ENCODE peak calls at places on chromosome 17, in six cellular contexts. One of them, this sample, is unnamed. For H3K4me1, the result is how much of the 10 kb centered on the place peaks cover.

GRCh38 chr17:39209317-39210092 is 9.4 kb downstream of the RPL19 start:
- DNase-seq in left ventricle myocardium inferior: peak
- DNase-seq in right lobe of liver: no peak
- DNase-seq in endodermal cell: peak
- DNase-seq in CD4-positive, CD25-positive, alpha-beta regulatory T cell: peak
- DNase-seq in uterus: peak
- DNase-seq in this sample: peak

GRCh38 chr17:74545456-74546230 is at the start of gene CD300C:
- DNase-seq in uterus: no peak
- DNase-seq in left ventricle myocardium inferior: peak
- DNase-seq in endodermal cell: no peak
- DNase-seq in right lobe of liver: no peak
- DNase-seq in CD4-positive, CD25-positive, alpha-beta regulatory T cell: no peak
- DNase-seq in this sample: peak

GRCh38 chr17:18033442-18034099 is 5.4 kb downstream of the ATPAF2 start:
- DNase-seq in uterus: no peak
- DNase-seq in right lobe of liver: no peak
- DNase-seq in CD4-positive, CD25-positive, alpha-beta regulatory T cell: peak
- DNase-seq in endodermal cell: peak
- DNase-seq in left ventricle myocardium inferior: no peak
- DNase-seq in this sample: no peak

GRCh38 chr17:16298140-16298662 is 55.1 kb downstream of the CENPV start:
- DNase-seq in uterus: no peak
- DNase-seq in right lobe of liver: peak
- DNase-seq in left ventricle myocardium inferior: no peak
- DNase-seq in endodermal cell: no peak
- DNase-seq in CD4-positive, CD25-positive, alpha-beta regulatory T cell: no peak
- DNase-seq in this sample: no peak

GRCh38 chr17:42562845-42563509 is 1.0 kb downstream of the COASY start:
- DNase-seq in right lobe of liver: no peak
- DNase-seq in CD4-positive, CD25-positive, alpha-beta regulatory T cell: no peak
- DNase-seq in left ventricle myocardium inferior: no peak
- DNase-seq in endodermal cell: no peak
- DNase-seq in uterus: no peak
- DNase-seq in this sample: no peak

GRCh38 chr17:27530791-27531391 is 74.6 kb downstream of the KSR1 start:
- DNase-seq in CD4-positive, CD25-positive, alpha-beta regulatory T cell: no peak
- DNase-seq in uterus: no peak
- DNase-seq in endodermal cell: no peak
- DNase-seq in left ventricle myocardium inferior: no peak
- DNase-seq in right lobe of liver: no peak
- DNase-seq in this sample: no peak

GRCh38 chr17:35460354-35460851 is 11.8 kb upstream of the SLFN13 start:
- DNase-seq in endodermal cell: peak
- DNase-seq in right lobe of liver: peak
- DNase-seq in left ventricle myocardium inferior: peak
- DNase-seq in CD4-positive, CD25-positive, alpha-beta regulatory T cell: peak
- DNase-seq in uterus: peak
- DNase-seq in this sample: peak

GRCh38 chr17:49210158-49211029 is at the start of the genes ABI3 and GNGT2:
- DNase-seq in right lobe of liver: peak
- DNase-seq in left ventricle myocardium inferior: peak
- DNase-seq in uterus: no peak
- DNase-seq in endodermal cell: peak
- DNase-seq in CD4-positive, CD25-positive, alpha-beta regulatory T cell: peak
- DNase-seq in this sample: peak

GRCh38 chr17:37312137-37312923 is 63.5 kb upstream of the C17orf78 start:
- DNase-seq in CD4-positive, CD25-positive, alpha-beta regulatory T cell: no peak
- DNase-seq in uterus: no peak
- DNase-seq in right lobe of liver: no peak
- DNase-seq in left ventricle myocardium inferior: no peak
- DNase-seq in endodermal cell: peak
- DNase-seq in this sample: no peak

GRCh38 chr17:78129385-78130079 is 977 bp upstream of the TMC6 start:
- DNase-seq in uterus: no peak
- DNase-seq in right lobe of liver: peak
- DNase-seq in endodermal cell: peak
- DNase-seq in left ventricle myocardium inferior: no peak
- DNase-seq in CD4-positive, CD25-positive, alpha-beta regulatory T cell: no peak
- DNase-seq in this sample: no peak

GRCh38 chr17:64420143-64420670 is 28.7 kb upstream of the MILR1 start:
- DNase-seq in uterus: no peak
- DNase-seq in endodermal cell: peak
- DNase-seq in CD4-positive, CD25-positive, alpha-beta regulatory T cell: peak
- DNase-seq in left ventricle myocardium inferior: no peak
- DNase-seq in right lobe of liver: no peak
- DNase-seq in this sample: no peak

GRCh38 chr17:78879679-78880186 is 23.3 kb downstream of the CEP295NL start:
- DNase-seq in uterus: peak
- DNase-seq in right lobe of liver: no peak
- DNase-seq in endodermal cell: no peak
- DNase-seq in left ventricle myocardium inferior: peak
- DNase-seq in CD4-positive, CD25-positive, alpha-beta regulatory T cell: no peak
- DNase-seq in this sample: peak

GRCh38 chr17:30506423-30506822 is 29.2 kb downstream of the GOSR1 start:
- DNase-seq in endodermal cell: no peak
- DNase-seq in right lobe of liver: no peak
- DNase-seq in CD4-positive, CD25-positive, alpha-beta regulatory T cell: no peak
- DNase-seq in uterus: no peak
- DNase-seq in left ventricle myocardium inferior: no peak
- DNase-seq in this sample: no peak

GRCh38 chr17:78572277-78573205 is 4.7 kb downstream of the DNAH17 start:
- DNase-seq in CD4-positive, CD25-positive, alpha-beta regulatory T cell: no peak
- DNase-seq in left ventricle myocardium inferior: no peak
- DNase-seq in uterus: no peak
- DNase-seq in endodermal cell: peak
- DNase-seq in right lobe of liver: no peak
- DNase-seq in this sample: no peak

GRCh38 chr17:68460715-68461114 is 3.4 kb upstream of the WIPI1 start:
- DNase-seq in left ventricle myocardium inferior: no peak
- DNase-seq in uterus: no peak
- DNase-seq in endodermal cell: no peak
- DNase-seq in CD4-positive, CD25-positive, alpha-beta regulatory T cell: no peak
- DNase-seq in right lobe of liver: no peak
- DNase-seq in this sample: no peak
- H3K27ac ChIP-seq in left ventricle myocardium inferior: peak
- H3K27ac ChIP-seq in uterus: no peak
- H3K27ac ChIP-seq in endodermal cell: no peak
- H3K27ac ChIP-seq in CD4-positive, CD25-positive, alpha-beta regulatory T cell: peak
- H3K27ac ChIP-seq in right lobe of liver: no peak
- H3K27ac ChIP-seq in this sample: peak

DNA sequence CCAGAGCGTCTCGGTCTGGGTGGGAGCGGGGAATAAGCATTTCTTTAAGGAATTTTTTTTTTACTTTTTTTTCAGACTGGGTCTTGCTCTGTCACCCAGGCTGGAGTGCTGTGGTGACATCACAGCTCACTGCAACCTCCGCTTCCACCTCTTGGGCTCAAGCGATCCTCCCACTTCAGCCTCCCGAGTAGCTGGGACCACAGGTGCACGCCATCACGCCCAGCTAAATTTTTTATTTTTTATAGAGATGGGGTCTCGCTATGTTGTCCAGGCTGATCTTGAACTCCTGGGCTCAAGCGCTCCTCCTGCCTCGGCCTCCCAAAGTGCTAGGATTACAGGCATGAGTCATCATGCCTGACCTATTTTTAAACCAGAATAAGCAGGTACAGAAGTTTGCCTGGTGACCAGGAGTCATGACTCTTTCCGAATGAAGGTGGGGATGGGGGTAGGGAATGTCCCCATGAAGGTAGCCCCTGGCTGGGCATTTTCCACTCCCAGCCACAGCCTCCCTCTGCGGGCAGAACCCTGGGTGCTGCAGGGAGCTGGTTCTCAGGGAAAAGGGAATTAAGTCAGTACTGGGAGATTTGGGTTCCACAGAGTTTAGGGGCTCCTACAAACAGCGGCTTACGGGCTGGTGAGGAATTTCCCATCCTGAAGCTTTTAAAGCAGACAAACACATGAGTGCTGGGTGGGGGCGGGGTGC is 48.3 kb downstream of the TBC1D16 start:
- DNase-seq in CD4-positive, CD25-positive, alpha-beta regulatory T cell: no peak
- DNase-seq in left ventricle myocardium inferior: no peak
- DNase-seq in right lobe of liver: peak
- DNase-seq in uterus: no peak
- DNase-seq in endodermal cell: no peak
- DNase-seq in this sample: peak
- H3K4me1 ChIP-seq in CD4-positive, CD25-positive, alpha-beta regulatory T cell: under half
- H3K4me1 ChIP-seq in left ventricle myocardium inferior: under half
- H3K4me1 ChIP-seq in right lobe of liver: half or more
- H3K4me1 ChIP-seq in uterus: under half
- H3K4me1 ChIP-seq in endodermal cell: under half
- H3K4me1 ChIP-seq in this sample: under half

GRCh38 chr17:72397687-72398086 is 276.9 kb downstream of the SOX9 start:
- DNase-seq in CD4-positive, CD25-positive, alpha-beta regulatory T cell: no peak
- DNase-seq in uterus: no peak
- DNase-seq in left ventricle myocardium inferior: no peak
- DNase-seq in endodermal cell: no peak
- DNase-seq in right lobe of liver: no peak
- DNase-seq in this sample: no peak
- H3K4me3 ChIP-seq in CD4-positive, CD25-positive, alpha-beta regulatory T cell: no peak
- H3K4me3 ChIP-seq in uterus: no peak
- H3K4me3 ChIP-seq in left ventricle myocardium inferior: no peak
- H3K4me3 ChIP-seq in endodermal cell: no peak
- H3K4me3 ChIP-seq in right lobe of liver: no peak
- H3K4me3 ChIP-seq in this sample: no peak

GRCh38 chr17:82931696-82932060 is 91.9 kb upstream of the ZNF750 start:
- DNase-seq in left ventricle myocardium inferior: peak
- DNase-seq in CD4-positive, CD25-positive, alpha-beta regulatory T cell: no peak
- DNase-seq in endodermal cell: no peak
- DNase-seq in right lobe of liver: no peak
- DNase-seq in uterus: peak
- DNase-seq in this sample: peak
- H3K27ac ChIP-seq in left ventricle myocardium inferior: no peak
- H3K27ac ChIP-seq in CD4-positive, CD25-positive, alpha-beta regulatory T cell: no peak
- H3K27ac ChIP-seq in endodermal cell: no peak
- H3K27ac ChIP-seq in right lobe of liver: no peak
- H3K27ac ChIP-seq in uterus: peak
- H3K27ac ChIP-seq in this sample: no peak

DNA sequence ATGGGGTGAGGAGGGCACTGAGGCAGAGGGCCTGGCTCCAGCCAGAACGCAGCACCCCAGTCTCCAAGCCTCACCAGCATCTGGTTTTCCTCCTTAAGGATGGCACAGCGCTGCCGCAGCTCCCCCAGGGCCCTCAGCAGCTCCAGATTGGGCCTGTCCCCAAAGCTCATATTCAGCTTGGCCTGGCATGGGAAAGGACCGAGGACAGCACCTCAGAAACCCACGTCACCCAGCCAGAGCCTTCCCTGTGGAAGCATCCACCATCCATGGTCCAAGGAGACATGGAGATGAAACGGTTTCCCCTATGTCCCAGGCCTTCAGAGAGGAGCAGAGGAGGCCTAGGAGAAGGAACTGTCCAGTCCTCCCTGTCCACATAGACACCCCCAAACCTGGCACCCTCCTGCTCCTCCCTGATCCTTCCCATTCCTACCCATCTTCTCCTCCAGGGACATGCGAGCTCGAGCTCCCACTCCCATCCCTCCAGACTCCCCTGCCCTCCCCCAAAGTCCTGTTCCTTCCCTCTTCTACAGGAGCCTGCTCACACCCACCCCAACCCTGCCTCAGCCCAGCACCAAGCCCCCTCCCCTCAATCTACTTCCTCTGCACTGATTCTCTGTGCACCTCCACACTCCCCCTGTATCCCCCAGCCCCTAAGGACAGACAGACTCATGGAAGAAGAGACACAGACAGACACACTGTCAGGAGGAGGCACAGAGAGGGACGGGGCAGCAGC is 1.8 kb downstream of the TSPOAP1 start:
- DNase-seq in CD4-positive, CD25-positive, alpha-beta regulatory T cell: no peak
- DNase-seq in left ventricle myocardium inferior: no peak
- DNase-seq in endodermal cell: no peak
- DNase-seq in uterus: no peak
- DNase-seq in right lobe of liver: peak
- DNase-seq in this sample: no peak
- H3K4me1 ChIP-seq in CD4-positive, CD25-positive, alpha-beta regulatory T cell: half or more
- H3K4me1 ChIP-seq in left ventricle myocardium inferior: under half
- H3K4me1 ChIP-seq in endodermal cell: under half
- H3K4me1 ChIP-seq in uterus: under half
- H3K4me1 ChIP-seq in right lobe of liver: under half
- H3K4me1 ChIP-seq in this sample: under half

GRCh38 chr17:4341616-4341977 is 24.9 kb downstream of the UBE2G1 start:
- DNase-seq in left ventricle myocardium inferior: no peak
- DNase-seq in CD4-positive, CD25-positive, alpha-beta regulatory T cell: no peak
- DNase-seq in endodermal cell: no peak
- DNase-seq in right lobe of liver: no peak
- DNase-seq in uterus: no peak
- DNase-seq in this sample: no peak
- H3K4me3 ChIP-seq in left ventricle myocardium inferior: no peak
- H3K4me3 ChIP-seq in CD4-positive, CD25-positive, alpha-beta regulatory T cell: no peak
- H3K4me3 ChIP-seq in endodermal cell: no peak
- H3K4me3 ChIP-seq in right lobe of liver: no peak
- H3K4me3 ChIP-seq in uterus: no peak
- H3K4me3 ChIP-seq in this sample: no peak

GRCh38 chr17:67461876-67462275 is 84.8 kb downstream of the PITPNC1 start:
- DNase-seq in left ventricle myocardium inferior: no peak
- DNase-seq in endodermal cell: no peak
- DNase-seq in right lobe of liver: no peak
- DNase-seq in uterus: no peak
- DNase-seq in CD4-positive, CD25-positive, alpha-beta regulatory T cell: no peak
- DNase-seq in this sample: no peak

GRCh38 chr17:67461228-67461780 is 84.2 kb downstream of the PITPNC1 start:
- DNase-seq in left ventricle myocardium inferior: no peak
- DNase-seq in endodermal cell: peak
- DNase-seq in CD4-positive, CD25-positive, alpha-beta regulatory T cell: no peak
- DNase-seq in uterus: no peak
- DNase-seq in right lobe of liver: no peak
- DNase-seq in this sample: no peak

GRCh38 chr17:67458203-67458602 is 81.1 kb downstream of the PITPNC1 start:
- DNase-seq in uterus: no peak
- DNase-seq in CD4-positive, CD25-positive, alpha-beta regulatory T cell: no peak
- DNase-seq in right lobe of liver: no peak
- DNase-seq in left ventricle myocardium inferior: no peak
- DNase-seq in endodermal cell: no peak
- DNase-seq in this sample: no peak

GRCh38 chr17:67456889-67457288 is 79.8 kb downstream of the PITPNC1 start:
- DNase-seq in CD4-positive, CD25-positive, alpha-beta regulatory T cell: no peak
- DNase-seq in left ventricle myocardium inferior: no peak
- DNase-seq in right lobe of liver: no peak
- DNase-seq in uterus: no peak
- DNase-seq in endodermal cell: peak
- DNase-seq in this sample: no peak

GRCh38 chr17:67460097-67460496 is 83.0 kb downstream of the PITPNC1 start:
- DNase-seq in endodermal cell: peak
- DNase-seq in left ventricle myocardium inferior: no peak
- DNase-seq in CD4-positive, CD25-positive, alpha-beta regulatory T cell: no peak
- DNase-seq in right lobe of liver: no peak
- DNase-seq in uterus: no peak
- DNase-seq in this sample: no peak
- H3K27ac ChIP-seq in endodermal cell: no peak
- H3K27ac ChIP-seq in left ventricle myocardium inferior: no peak
- H3K27ac ChIP-seq in CD4-positive, CD25-positive, alpha-beta regulatory T cell: no peak
- H3K27ac ChIP-seq in right lobe of liver: no peak
- H3K27ac ChIP-seq in uterus: no peak
- H3K27ac ChIP-seq in this sample: no peak

This sample was measured in right cardiac atrium.